ENCODE peak calls at places on chromosome 19, in five cellular contexts. W is brain microvascular endothelial cell, N is GM20000, P is left ventricle myocardium inferior, C is neural crest cell. J is an unnamed sample.

GRCh38 chr19:29836409-29836825 is 24.6 kb downstream of the CCNE1 start:
- DNase-seq in W (no peak), N (peak), P (no peak), C (no peak), J (no peak)

GRCh38 chr19:35767288-35768081 is 7.9 kb upstream of the ARHGAP33 start:
- DNase-seq in W (no peak), N (no peak), P (no peak), C (no peak), J (no peak)

GRCh38 chr19:33902802-33903488 is 106.3 kb downstream of the KCTD15 start:
- DNase-seq in W (no peak), N (no peak), P (no peak), C (no peak), J (no peak)

GRCh38 chr19:590396-590745 is 690 bp downstream of the HCN2 start:
- DNase-seq in W (no peak), N (no peak), P (no peak), C (no peak), J (no peak)

GRCh38 chr19:49786432-49786831 is 19.6 kb downstream of the AP2A1 start:
- DNase-seq in W (peak), N (no peak), P (no peak), C (no peak), J (peak)

GRCh38 chr19:49570138-49570856 is 10.1 kb downstream of the NOSIP start:
- DNase-seq in W (peak), N (peak), P (no peak), C (peak), J (peak)

GRCh38 chr19:33248954-33249613 is 23.4 kb upstream of the SLC7A10 start:
- DNase-seq in W (no peak), N (no peak), P (no peak), C (no peak), J (no peak)

GRCh38 chr19:30240904-30241695 is 131.1 kb upstream of the ZNF536 start:
- DNase-seq in W (no peak), N (no peak), P (no peak), C (no peak), J (no peak)

GRCh38 chr19:38793186-38793585 is 4.2 kb downstream of the LGALS7B start:
- DNase-seq in W (peak), N (no peak), P (no peak), C (no peak), J (no peak)

GRCh38 chr19:42290136-42290522 is 11.8 kb upstream of the PRR19 start:
- DNase-seq in W (no peak), N (no peak), P (no peak), C (no peak), J (no peak)
- TF ChIP-seq CTCF in W (no peak), N (no peak), P (no peak), C (no peak), J (no peak)

GRCh38 chr19:47280183-47280797 is 5.6 kb downstream of the INAFM1 start:
- DNase-seq in W (no peak), N (no peak), P (no peak), C (peak), J (no peak)
- TF ChIP-seq CTCF in W (peak), N (peak), P (peak), C (peak), J (peak)

DNA sequence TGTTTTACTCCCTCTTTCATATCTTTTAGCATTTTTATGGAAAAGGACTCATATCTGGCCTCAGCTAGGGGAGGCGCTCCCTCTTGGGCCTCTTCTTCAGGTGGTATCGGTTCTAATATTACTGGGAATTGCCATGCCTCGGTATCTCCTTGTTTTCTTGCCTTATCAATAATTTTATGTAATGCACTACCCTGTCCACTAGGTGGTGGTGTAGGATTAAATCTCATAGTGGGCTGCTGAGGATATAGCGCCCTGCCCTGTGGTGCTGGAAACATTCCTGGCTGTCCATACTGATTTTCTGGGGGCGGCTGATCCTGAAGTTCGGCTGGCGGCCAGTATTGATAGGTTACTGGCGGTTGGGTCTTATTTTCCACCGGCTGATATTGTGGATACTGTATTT is 35.8 kb downstream of the ZNF420 start:
- DNase-seq in W (no peak), N (no peak), P (no peak), C (no peak), J (no peak)
- TF ChIP-seq CTCF in W (peak), N (peak), P (no peak), C (peak), J (no peak)

GRCh38 chr19:53432088-53432661 is 391 bp downstream of the ZNF761 start:
- DNase-seq in W (peak), N (peak), P (peak), C (peak), J (no peak)

DNA sequence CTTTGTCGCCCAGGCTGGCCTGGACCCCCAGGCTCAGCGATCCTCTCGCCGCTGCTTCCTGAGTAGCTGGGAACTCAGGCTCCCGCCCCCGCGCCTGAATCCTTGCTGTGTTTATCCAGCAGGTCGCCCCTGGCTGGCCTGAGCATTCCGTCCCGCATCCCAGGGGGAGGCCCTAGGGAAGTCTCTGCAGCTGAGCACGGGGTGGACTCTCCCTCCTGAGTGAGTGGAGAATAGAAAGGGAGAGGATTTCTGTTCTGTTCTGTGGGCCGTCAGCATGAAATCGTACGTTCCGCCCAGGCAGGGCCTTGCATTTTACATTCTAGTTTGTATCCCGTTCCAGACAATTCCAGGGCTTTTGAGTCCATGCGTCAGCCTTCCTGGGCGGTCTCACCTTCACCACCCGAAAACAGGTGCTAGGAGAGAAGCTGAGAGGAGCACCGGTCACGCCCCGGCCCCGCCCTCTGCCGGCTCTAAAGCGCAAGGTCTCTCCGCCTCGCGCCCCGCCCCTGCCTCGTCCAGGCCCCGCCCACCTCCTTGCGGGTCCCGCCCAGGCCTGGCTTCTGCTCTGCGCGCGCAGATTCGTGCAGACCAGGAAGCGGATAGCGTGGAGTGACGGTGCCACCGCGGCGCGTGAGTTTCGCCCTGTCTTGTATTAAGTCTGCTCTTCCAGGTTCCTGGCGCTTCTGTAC is at the start of gene ZNF761:
- DNase-seq in W (peak), N (peak), P (peak), C (peak), J (peak)
- TF ChIP-seq CTCF in W (peak), N (no peak), P (peak), C (peak), J (peak)

DNA sequence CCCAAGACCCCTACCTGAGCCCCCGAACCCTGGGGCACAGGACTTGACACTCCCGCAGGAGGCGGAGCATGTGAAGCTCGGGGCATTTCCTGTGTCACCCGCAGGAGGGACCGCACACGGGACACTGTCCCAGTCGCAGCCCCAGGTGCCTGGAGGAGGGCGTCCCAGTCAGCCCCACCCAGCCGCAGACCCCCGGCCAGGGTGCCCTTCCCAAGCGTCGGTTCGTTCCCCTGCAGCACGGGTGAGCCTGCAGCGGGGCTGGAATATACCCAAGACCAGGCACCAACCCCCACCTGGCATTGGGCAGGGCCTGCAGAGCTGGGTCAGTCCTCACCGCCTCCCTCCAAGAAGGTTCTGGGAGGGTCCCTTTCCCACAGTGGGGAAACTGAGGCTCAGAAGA is 21.6 kb downstream of the TCF3 start:
- DNase-seq in W (no peak), N (no peak), P (no peak), C (no peak), J (no peak)
- TF ChIP-seq CTCF in W (no peak), N (no peak), P (no peak), C (no peak), J (no peak)

GRCh38 chr19:18919895-18920204 is 335 bp downstream of the DDX49 start:
- DNase-seq in W (no peak), N (no peak), P (no peak), C (no peak), J (no peak)

GRCh38 chr19:18913466-18913865 is 5.7 kb downstream of the COPE start:
- DNase-seq in W (no peak), N (no peak), P (no peak), C (no peak), J (no peak)

GRCh38 chr19:18919086-18919894 is at the start of the genes COPE and DDX49:
- DNase-seq in W (peak), N (peak), P (peak), C (peak), J (peak)

GRCh38 chr19:18912933-18913332 is 6.3 kb downstream of the COPE start:
- DNase-seq in W (no peak), N (no peak), P (no peak), C (no peak), J (no peak)

GRCh38 chr19:18915639-18916038 is 3.5 kb downstream of the COPE start:
- DNase-seq in W (no peak), N (no peak), P (no peak), C (peak), J (no peak)
- TF ChIP-seq CTCF in W (peak), N (no peak), P (peak), C (peak), J (peak)

DNA sequence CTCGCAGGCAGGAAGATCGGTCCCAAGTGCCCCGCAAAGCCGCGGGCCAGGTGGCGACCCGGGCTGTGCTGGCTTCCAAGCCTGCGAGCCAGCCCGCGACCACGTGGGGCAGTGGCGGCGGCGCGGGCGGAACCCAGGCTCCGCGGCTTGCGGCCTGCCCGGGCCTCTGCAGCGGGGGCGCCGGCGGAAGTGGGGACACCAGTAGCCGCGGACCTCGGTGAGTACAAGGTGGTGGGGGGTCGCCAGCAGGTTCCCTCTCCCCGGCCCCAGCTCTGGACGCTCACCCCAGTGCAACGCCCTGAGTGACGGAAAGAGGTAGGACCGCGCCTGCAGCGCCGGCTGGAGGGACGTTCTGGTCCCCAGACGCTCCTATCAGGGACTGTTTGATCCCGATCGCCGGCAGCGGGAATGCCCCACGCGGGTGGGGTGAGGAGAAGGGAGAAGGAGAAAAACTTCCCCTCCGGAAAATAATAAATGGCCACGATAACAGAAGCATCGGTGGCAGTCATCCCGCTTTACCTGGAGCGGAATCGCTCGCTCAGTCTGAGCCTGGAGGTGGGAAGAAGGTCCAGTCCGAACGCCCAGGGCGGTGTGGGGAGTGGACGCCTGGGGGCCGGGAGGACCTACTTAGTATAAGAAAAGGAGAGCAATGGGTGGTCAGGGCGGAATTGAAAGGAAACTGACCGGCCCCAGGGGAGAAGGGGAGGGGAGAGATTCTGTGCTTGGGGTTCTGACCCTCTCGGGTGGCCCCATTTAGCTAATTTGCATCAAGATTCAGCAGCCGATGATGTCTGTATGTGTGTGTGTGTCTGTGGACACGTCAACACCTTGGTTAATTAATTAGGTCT is at the start of gene GEMIN7:
- DNase-seq in W (peak), N (peak), P (peak), C (peak), J (no peak)
- TF ChIP-seq CTCF in W (no peak), N (no peak), P (peak), C (peak), J (no peak)